ENCODE peak calls at places on chromosomes 12 and 14, in eight cellular contexts. J is dorsolateral prefrontal cortex, Q is left ventricle myocardium inferior, Y is endothelial cell, L is Calu3, S is tibial artery, O is A549, D is nephron progenitor cell. B is an unnamed sample.

GRCh38 chr12:88242161-88242925 is 100.2 kb downstream of the TMTC3 start:
- DNase-seq in J (no peak), Q (no peak), Y (no peak), L (peak), S (no peak), O (peak), D (no peak), B (peak)

GRCh38 chr12:2959508-2960431 is 573 bp downstream of the TEAD4 start:
- DNase-seq in J (no peak), Q (peak), Y (peak), L (peak), S (peak), O (peak), D (peak), B (peak)

GRCh38 chr12:124420972-124421674 is 126.2 kb downstream of the RFLNA start:
- DNase-seq in J (peak), Q (peak), Y (no peak), L (no peak), S (peak), O (no peak), D (no peak), B (no peak)

GRCh38 chr14:67371247-67372148 is 11.4 kb downstream of the EIF2S1 start:
- DNase-seq in J (no peak), Q (no peak), Y (no peak), L (no peak), S (no peak), O (no peak), D (no peak), B (no peak)

GRCh38 chr12:94190623-94191022 is 42.2 kb downstream of the PLXNC1 start:
- DNase-seq in J (no peak), Q (no peak), Y (no peak), L (no peak), S (no peak), O (no peak), D (no peak), B (no peak)

GRCh38 chr14:22218729-22219128 is 370.3 kb downstream of the DAD1 start:
- DNase-seq in J (no peak), Q (no peak), Y (no peak), L (no peak), S (no peak), O (no peak), D (no peak), B (peak)

GRCh38 chr14:85617799-85618198 is 87.9 kb downstream of the FLRT2 start:
- DNase-seq in J (no peak), Q (no peak), Y (no peak), L (no peak), S (no peak), O (no peak), D (no peak), B (no peak)

GRCh38 chr12:127162902-127163301 is 1104.1 kb upstream of the TMEM132C start:
- DNase-seq in J (no peak), Q (no peak), Y (no peak), L (no peak), S (no peak), O (no peak), D (no peak), B (peak)

GRCh38 chr12:105317453-105317852 is 13.0 kb upstream of the C12orf75 start:
- DNase-seq in J (no peak), Q (no peak), Y (no peak), L (no peak), S (no peak), O (no peak), D (no peak), B (no peak)

GRCh38 chr12:86526060-86526595 is 269.9 kb upstream of the MGAT4C start:
- DNase-seq in J (no peak), Q (no peak), Y (no peak), L (no peak), S (no peak), O (no peak), D (no peak), B (no peak)

GRCh38 chr14:31294736-31295398 is 87.3 kb upstream of the HECTD1 start:
- DNase-seq in J (no peak), Q (no peak), Y (no peak), L (no peak), S (no peak), O (no peak), D (no peak), B (no peak)

GRCh38 chr12:102883204-102883799 is 33.7 kb downstream of the PAH start:
- DNase-seq in J (peak), Q (peak), Y (peak), L (peak), S (no peak), O (peak), D (peak), B (peak)

GRCh38 chr12:1732914-1733313 is 42.0 kb downstream of the ADIPOR2 start:
- DNase-seq in J (no peak), Q (no peak), Y (no peak), L (no peak), S (no peak), O (no peak), D (no peak), B (no peak)

GRCh38 chr14:68937790-68938514 is 41.1 kb downstream of the ACTN1 start:
- DNase-seq in J (no peak), Q (peak), Y (no peak), L (peak), S (peak), O (no peak), D (no peak), B (peak)

GRCh38 chr14:58297762-58298476 is 436 bp upstream of the ARID4A start:
- DNase-seq in J (peak), Q (peak), Y (peak), L (peak), S (peak), O (peak), D (peak), B (peak)

GRCh38 chr12:132355742-132356681 is 26.6 kb upstream of the GALNT9 start:
- DNase-seq in J (peak), Q (no peak), Y (no peak), L (no peak), S (no peak), O (no peak), D (no peak), B (no peak)

GRCh38 chr12:5377997-5378596 is 53.8 kb upstream of the NTF3 start:
- DNase-seq in J (no peak), Q (no peak), Y (no peak), L (no peak), S (no peak), O (no peak), D (peak), B (no peak)

GRCh38 chr14:92759300-92759678 is 10.9 kb upstream of the LGMN start:
- DNase-seq in J (no peak), Q (no peak), Y (no peak), L (peak), S (no peak), O (no peak), D (peak), B (peak)

GRCh38 chr12:67968316-67968715 is 20.9 kb upstream of the IFNG-AS1 start:
- DNase-seq in J (no peak), Q (no peak), Y (no peak), L (no peak), S (no peak), O (no peak), D (no peak), B (no peak)

GRCh38 chr12:64080319-64081008 is 141.6 kb downstream of the KICS2 start:
- DNase-seq in J (no peak), Q (no peak), Y (no peak), L (peak), S (no peak), O (no peak), D (no peak), B (no peak)

GRCh38 chr12:53795927-53796326 is 44.1 kb upstream of the CISTR start:
- DNase-seq in J (peak), Q (no peak), Y (no peak), L (no peak), S (no peak), O (no peak), D (no peak), B (no peak)

GRCh38 chr12:15732341-15733061 is 56.7 kb downstream of the EPS8 start:
- DNase-seq in J (no peak), Q (no peak), Y (no peak), L (no peak), S (no peak), O (no peak), D (no peak), B (no peak)

GRCh38 chr14:93959239-93960107 is 16.9 kb downstream of the ASB2 start:
- DNase-seq in J (no peak), Q (no peak), Y (peak), L (peak), S (no peak), O (peak), D (no peak), B (peak)

GRCh38 chr12:65926119-65927004 is 102.1 kb downstream of the HMGA2 start:
- DNase-seq in J (no peak), Q (no peak), Y (no peak), L (no peak), S (no peak), O (no peak), D (no peak), B (no peak)

GRCh38 chr12:39364196-39364595 is 78.7 kb downstream of the KIF21A start:
- DNase-seq in J (no peak), Q (no peak), Y (no peak), L (no peak), S (no peak), O (no peak), D (no peak), B (no peak)

GRCh38 chr12:39368096-39368495 is 74.8 kb downstream of the KIF21A start:
- DNase-seq in J (no peak), Q (no peak), Y (no peak), L (no peak), S (no peak), O (no peak), D (no peak), B (no peak)

GRCh38 chr12:39367494-39367893 is 75.4 kb downstream of the KIF21A start:
- DNase-seq in J (no peak), Q (no peak), Y (no peak), L (no peak), S (no peak), O (no peak), D (no peak), B (no peak)

GRCh38 chr12:39368891-39369290 is 74.0 kb downstream of the KIF21A start:
- DNase-seq in J (no peak), Q (no peak), Y (no peak), L (no peak), S (no peak), O (no peak), D (no peak), B (no peak)

GRCh38 chr12:39365364-39366001 is 77.4 kb downstream of the KIF21A start:
- DNase-seq in J (no peak), Q (no peak), Y (no peak), L (no peak), S (no peak), O (no peak), D (no peak), B (no peak)
- TF ChIP-seq CTCF in J (peak), Q (peak), Y (no peak), L (no peak), S (no peak), O (peak), D (no peak), B (no peak)

GRCh38 chr12:48447755-48448154 is 24.6 kb upstream of the ANP32D start:
- DNase-seq in J (no peak), Q (no peak), Y (no peak), L (no peak), S (no peak), O (no peak), D (no peak), B (no peak)

GRCh38 chr12:48446372-48446771 is 26.0 kb upstream of the ANP32D start:
- DNase-seq in J (no peak), Q (no peak), Y (no peak), L (no peak), S (no peak), O (no peak), D (no peak), B (no peak)

GRCh38 chr12:48445538-48445937 is 26.8 kb upstream of the ANP32D start:
- DNase-seq in J (no peak), Q (no peak), Y (no peak), L (no peak), S (no peak), O (no peak), D (no peak), B (no peak)

GRCh38 chr12:48441122-48441521 is 31.2 kb upstream of the ANP32D start:
- DNase-seq in J (no peak), Q (no peak), Y (no peak), L (no peak), S (no peak), O (no peak), D (no peak), B (no peak)

GRCh38 chr12:48442191-48442828 is 30.0 kb upstream of the ANP32D start:
- DNase-seq in J (no peak), Q (no peak), Y (no peak), L (no peak), S (no peak), O (peak), D (no peak), B (peak)
- TF ChIP-seq CTCF in J (no peak), Q (no peak), Y (no peak), L (no peak), S (no peak), O (no peak), D (no peak), B (no peak)

GRCh38 chr12:49636979-49637378 is 13.6 kb downstream of the PRPF40B start:
- DNase-seq in J (no peak), Q (no peak), Y (peak), L (peak), S (no peak), O (peak), D (peak), B (peak)
- TF ChIP-seq CTCF in J (peak), Q (peak), Y (peak), L (peak), S (peak), O (peak), D (peak), B (peak)

GRCh38 chr14:103136388-103137271 is 13.4 kb downstream of the TNFAIP2 start:
- DNase-seq in J (no peak), Q (no peak), Y (no peak), L (no peak), S (peak), O (no peak), D (no peak), B (no peak)
- TF ChIP-seq CTCF in J (no peak), Q (no peak), Y (no peak), L (no peak), S (no peak), O (no peak), D (no peak), B (no peak)